ENCODE peak calls at places on chromosomes 5 and 9, in four cellular contexts. O is esophagus squamous epithelium; N is CD4-positive, alpha-beta T cell; H is foreskin fibroblast. K is an unnamed sample.

GRCh38 chr9:88216132-88216995 is 78.1 kb upstream of the SPATA31C2 start:
- DNase-seq in O (no peak), N (no peak), H (no peak), K (no peak)

GRCh38 chr9:70540016-70540415 is 125.6 kb upstream of the KLF9 start:
- DNase-seq in O (no peak), N (no peak), H (no peak), K (no peak)

GRCh38 chr9:37251452-37251851 is 131.1 kb downstream of the ZCCHC7 start:
- DNase-seq in O (no peak), N (no peak), H (no peak), K (no peak)

GRCh38 chr9:13481274-13481673 is 201.8 kb upstream of the MPDZ start:
- DNase-seq in O (no peak), N (no peak), H (no peak), K (no peak)

GRCh38 chr5:134420326-134420725 is 8.6 kb upstream of the CDKN2AIPNL start:
- DNase-seq in O (no peak), N (no peak), H (peak), K (no peak)

GRCh38 chr9:759541-759940 is 82.0 kb upstream of the DMRT1 start:
- DNase-seq in O (no peak), N (no peak), H (no peak), K (no peak)

GRCh38 chr9:134571946-134572914 is 69.4 kb upstream of the COL5A1 start:
- DNase-seq in O (no peak), N (no peak), H (no peak), K (no peak)

GRCh38 chr9:112445196-112445595 is 41.4 kb upstream of the KIAA1958 start:
- DNase-seq in O (no peak), N (no peak), H (no peak), K (no peak)

GRCh38 chr5:105940181-105940580 is 1730.6 kb downstream of the EFNA5 start:
- DNase-seq in O (no peak), N (no peak), H (no peak), K (no peak)

GRCh38 chr5:132365213-132365612 is 4.3 kb upstream of the SLC22A5 start:
- DNase-seq in O (no peak), N (no peak), H (no peak), K (no peak)

GRCh38 chr5:158975363-158975762 is 124.4 kb downstream of the EBF1 start:
- DNase-seq in O (no peak), N (no peak), H (no peak), K (no peak)

GRCh38 chr5:158979290-158979689 is 120.4 kb downstream of the EBF1 start:
- DNase-seq in O (no peak), N (no peak), H (no peak), K (peak)

GRCh38 chr5:158978061-158978745 is 121.5 kb downstream of the EBF1 start:
- DNase-seq in O (no peak), N (no peak), H (no peak), K (no peak)

GRCh38 chr5:158976035-158976434 is 123.7 kb downstream of the EBF1 start:
- DNase-seq in O (no peak), N (no peak), H (peak), K (no peak)

GRCh38 chr5:158977642-158978041 is 122.1 kb downstream of the EBF1 start:
- DNase-seq in O (no peak), N (no peak), H (no peak), K (no peak)
- TF ChIP-seq CTCF in O (no peak), N (no peak), H (no peak), K (no peak)

GRCh38 chr5:143506881-143507552 is 103.5 kb upstream of the NR3C1 start:
- DNase-seq in O (no peak), N (no peak), H (peak), K (no peak)
- TF ChIP-seq CTCF in O (no peak), N (no peak), H (peak), K (no peak)

DNA sequence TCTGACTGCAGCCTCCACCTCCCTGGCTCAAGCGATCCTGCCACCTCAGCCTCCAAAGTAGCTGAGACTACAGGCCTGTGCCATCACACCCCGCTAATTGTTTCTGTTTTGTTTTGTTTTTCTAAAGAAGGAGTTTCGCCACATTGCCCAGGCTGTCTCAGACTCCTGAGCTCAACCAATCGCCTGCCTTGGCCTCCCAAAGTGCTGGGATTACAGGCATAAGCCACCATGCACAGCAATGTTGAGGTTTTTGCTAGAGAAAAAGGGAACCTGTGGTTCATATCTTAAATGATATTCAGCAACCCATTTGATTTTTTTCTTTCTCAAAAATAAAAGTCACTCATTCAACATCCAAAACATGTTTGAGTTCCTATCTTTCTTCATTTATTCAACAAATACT is 20.4 kb upstream of the DELE1 start:
- DNase-seq in O (no peak), N (no peak), H (no peak), K (no peak)
- TF ChIP-seq CTCF in O (no peak), N (no peak), H (no peak), K (no peak)

GRCh38 chr5:90934091-90934719 is 375.6 kb downstream of the ADGRV1 start:
- DNase-seq in O (no peak), N (no peak), H (no peak), K (no peak)

GRCh38 chr5:90930062-90930461 is 371.5 kb downstream of the ADGRV1 start:
- DNase-seq in O (no peak), N (no peak), H (no peak), K (no peak)

GRCh38 chr5:90933298-90933697 is 374.7 kb downstream of the ADGRV1 start:
- DNase-seq in O (no peak), N (no peak), H (no peak), K (no peak)

GRCh38 chr5:90930756-90931431 is 372.3 kb downstream of the ADGRV1 start:
- DNase-seq in O (no peak), N (no peak), H (no peak), K (no peak)

DNA sequence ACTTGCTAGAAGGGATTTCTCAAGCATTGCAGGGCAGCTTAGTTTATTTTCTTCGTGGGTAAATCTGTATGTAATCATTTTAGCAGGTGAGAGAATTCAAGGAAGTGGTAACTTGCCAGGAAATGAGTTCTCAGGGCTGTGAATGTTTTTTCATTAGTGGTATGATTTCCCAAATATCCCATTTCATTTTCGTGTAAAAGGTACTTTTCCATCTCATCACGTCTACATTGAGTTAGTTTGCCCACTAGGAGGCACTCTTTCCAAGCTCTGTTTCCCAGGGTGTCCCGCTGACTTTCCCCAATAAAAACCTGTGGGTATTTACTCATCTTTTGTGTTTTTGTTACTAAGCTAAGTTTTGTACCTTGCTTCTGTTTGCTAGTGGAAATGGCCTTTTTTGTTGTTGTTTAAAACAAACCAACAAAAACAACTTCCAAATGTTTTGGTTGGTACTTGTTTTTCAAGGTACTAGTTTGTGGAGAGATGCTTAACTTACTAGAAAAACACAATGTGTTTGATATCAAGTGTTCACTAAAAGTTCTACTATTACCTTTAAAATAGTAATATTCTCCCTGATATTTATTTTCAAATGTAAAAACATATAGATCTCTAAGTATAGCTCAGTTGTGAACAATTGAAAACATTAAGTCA is 373.6 kb downstream of the ADGRV1 start:
- DNase-seq in O (no peak), N (peak), H (peak), K (no peak)
- TF ChIP-seq CTCF in O (peak), N (peak), H (peak), K (peak)

DNA sequence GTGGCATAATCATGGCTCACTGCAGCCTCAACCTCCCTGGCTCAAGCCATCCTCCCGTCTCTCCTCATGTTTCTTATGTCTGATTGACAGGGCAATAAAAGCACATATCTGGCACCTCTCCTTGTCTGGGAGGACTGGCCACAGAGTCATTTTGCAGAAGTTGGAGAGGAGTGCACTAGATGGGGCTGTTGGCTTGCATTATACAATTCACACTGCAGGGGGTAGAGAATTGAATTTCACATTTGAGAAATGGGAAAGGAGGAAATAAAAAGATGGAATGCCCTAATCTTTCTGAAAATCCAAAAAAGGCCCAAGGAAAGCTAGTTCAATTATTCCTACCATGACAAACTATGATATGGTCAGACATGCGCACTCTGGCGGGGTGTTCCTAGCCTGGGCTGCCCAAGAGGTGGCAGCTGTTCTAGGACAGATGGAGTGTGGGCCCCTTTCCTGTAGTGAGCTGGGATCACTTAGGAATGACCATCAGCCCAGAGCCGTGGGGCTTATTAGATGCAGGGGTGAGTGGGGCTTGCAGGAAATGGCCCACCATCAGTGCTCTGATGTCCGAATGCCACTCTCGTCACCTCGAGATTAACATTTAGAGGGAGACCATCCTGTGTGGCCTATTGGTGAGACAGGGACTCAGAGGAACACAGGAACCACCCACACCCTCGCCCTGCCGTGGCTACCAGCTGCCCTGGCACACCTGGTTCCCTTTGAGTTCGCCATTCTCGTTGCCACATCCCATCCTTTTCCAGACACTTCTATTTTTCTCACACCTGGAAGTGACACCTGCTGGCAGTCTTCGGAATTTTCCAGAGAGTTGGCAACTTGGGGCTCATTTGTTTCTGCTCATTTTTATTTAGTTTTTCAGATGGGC is 21.8 kb upstream of the ANKRD18A start:
- DNase-seq in O (no peak), N (no peak), H (no peak), K (no peak)
- TF ChIP-seq CTCF in O (peak), N (peak), H (peak), K (peak)

K was measured in D721Med.